ENCODE peak calls at places on chromosomes 7 and 10, in six cellular contexts. B is PC-3, A is kidney, M is IMR-90, J is neural progenitor cell, N is K562. W is an unnamed sample. For H3K4me1, the result is how much of the 10 kb centered on the place peaks cover.

GRCh38 chr7:107501593-107501992 is 31.7 kb downstream of the GPR22 start:
- DNase-seq in B (peak), A (no peak), M (peak), J (peak), N (peak), W (peak)

GRCh38 chr10:79344502-79345195 is 2.6 kb upstream of the PPIF start:
- DNase-seq in B (no peak), A (no peak), M (no peak), J (no peak), N (no peak), W (no peak)

GRCh38 chr10:103718247-103718620 is 137.1 kb downstream of the SH3PXD2A start:
- DNase-seq in B (no peak), A (no peak), M (no peak), J (no peak), N (no peak), W (no peak)

GRCh38 chr10:81688459-81688858 is 186.5 kb upstream of the NRG3 start:
- DNase-seq in B (no peak), A (no peak), M (no peak), J (no peak), N (no peak), W (no peak)

GRCh38 chr7:122675011-122675410 is 23.9 kb downstream of the RNF133 start:
- DNase-seq in B (peak), A (no peak), M (no peak), J (no peak), N (no peak), W (no peak)

GRCh38 chr10:103803941-103804340 is 51.4 kb downstream of the SH3PXD2A start:
- DNase-seq in B (peak), A (no peak), M (no peak), J (no peak), N (no peak), W (no peak)

GRCh38 chr10:9228770-9229169 is 1174.3 kb downstream of the GATA3 start:
- DNase-seq in B (peak), A (no peak), M (peak), J (no peak), N (no peak), W (no peak)

GRCh38 chr10:91410638-91411367 is 659 bp downstream of the HECTD2 start:
- DNase-seq in B (peak), A (no peak), M (peak), J (peak), N (peak), W (peak)

GRCh38 chr7:31318308-31318707 is 22.2 kb downstream of the NEUROD6 start:
- DNase-seq in B (no peak), A (no peak), M (no peak), J (no peak), N (no peak), W (no peak)

GRCh38 chr10:30434273-30435067 is 486 bp downstream of the MAP3K8 start:
- DNase-seq in B (peak), A (peak), M (peak), J (peak), N (peak), W (peak)

GRCh38 chr7:66804001-66804400 is 63.5 kb downstream of the RABGEF1 start:
- DNase-seq in B (no peak), A (no peak), M (no peak), J (no peak), N (no peak), W (no peak)

GRCh38 chr10:69801434-69802315 is at the start of gene COL13A1:
- DNase-seq in B (peak), A (peak), M (peak), J (peak), N (peak), W (peak)

GRCh38 chr7:13839063-13839462 is 150.4 kb downstream of the ETV1 start:
- DNase-seq in B (peak), A (no peak), M (no peak), J (no peak), N (no peak), W (no peak)

GRCh38 chr10:119723624-119724023 is 2.2 kb upstream of the INPP5F start:
- DNase-seq in B (no peak), A (no peak), M (no peak), J (peak), N (no peak), W (no peak)

GRCh38 chr7:28329616-28330373 is 82.5 kb upstream of the CREB5 start:
- DNase-seq in B (no peak), A (no peak), M (no peak), J (no peak), N (no peak), W (no peak)

GRCh38 chr7:156833311-156833710 is 59.7 kb downstream of the LMBR1 start:
- DNase-seq in B (no peak), A (no peak), M (no peak), J (no peak), N (no peak), W (no peak)

GRCh38 chr7:148700693-148701092 is 2.0 kb downstream of the CUL1 start:
- DNase-seq in B (peak), A (no peak), M (peak), J (peak), N (peak), W (peak)

GRCh38 chr7:21967500-21968099 is 21.9 kb upstream of the CDCA7L start:
- DNase-seq in B (no peak), A (no peak), M (no peak), J (no peak), N (no peak), W (no peak)

GRCh38 chr10:125707852-125708468 is 11.5 kb upstream of the EDRF1 start:
- DNase-seq in B (peak), A (no peak), M (peak), J (no peak), N (no peak), W (no peak)

DNA sequence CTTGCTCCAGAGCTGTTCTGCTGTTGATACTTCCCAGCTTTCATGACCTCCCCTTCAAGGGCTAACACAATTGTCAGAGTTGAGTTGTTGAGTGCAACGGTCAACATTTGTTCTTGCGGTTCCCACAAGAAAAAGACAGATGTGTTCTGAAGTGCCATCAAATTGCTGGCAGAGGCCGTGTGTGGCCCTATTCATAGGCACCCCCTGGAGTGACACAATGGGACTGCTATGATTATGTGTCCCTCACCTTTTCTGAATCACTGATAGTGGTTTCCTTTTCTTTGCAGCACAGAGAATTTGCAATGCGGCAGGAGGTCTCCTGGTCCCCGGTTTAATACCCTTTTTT is 5.8 kb upstream of the IGFBP1 start:
- DNase-seq in B (no peak), A (no peak), M (no peak), J (no peak), N (no peak), W (no peak)
- H3K4me1 ChIP-seq in B (under half), A (under half), M (under half), J (under half), N (under half), W (under half)

DNA sequence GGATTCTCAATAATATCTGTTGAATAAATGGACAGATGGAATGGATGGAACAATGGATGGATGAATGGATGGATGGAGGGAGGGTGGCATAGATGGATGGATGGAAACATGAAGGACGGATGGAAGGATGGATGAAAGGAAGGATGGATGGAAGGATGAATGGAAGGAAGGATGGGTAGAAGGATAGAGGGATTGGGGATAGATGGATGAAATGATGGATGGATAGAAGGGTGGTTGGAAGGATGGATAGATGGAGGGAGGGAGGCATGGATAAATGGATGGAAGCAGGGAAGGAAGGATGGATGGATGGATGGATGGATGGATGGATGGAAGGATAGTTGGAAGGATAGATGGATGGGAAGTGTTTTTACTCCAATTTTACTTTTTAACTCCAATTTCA is 35.4 kb downstream of the AKR1B15 start:
- DNase-seq in B (no peak), A (no peak), M (no peak), J (no peak), N (no peak), W (no peak)
- TF ChIP-seq CTCF in B (no peak), A (no peak), M (no peak), J (no peak), N (no peak), W (no peak)

DNA sequence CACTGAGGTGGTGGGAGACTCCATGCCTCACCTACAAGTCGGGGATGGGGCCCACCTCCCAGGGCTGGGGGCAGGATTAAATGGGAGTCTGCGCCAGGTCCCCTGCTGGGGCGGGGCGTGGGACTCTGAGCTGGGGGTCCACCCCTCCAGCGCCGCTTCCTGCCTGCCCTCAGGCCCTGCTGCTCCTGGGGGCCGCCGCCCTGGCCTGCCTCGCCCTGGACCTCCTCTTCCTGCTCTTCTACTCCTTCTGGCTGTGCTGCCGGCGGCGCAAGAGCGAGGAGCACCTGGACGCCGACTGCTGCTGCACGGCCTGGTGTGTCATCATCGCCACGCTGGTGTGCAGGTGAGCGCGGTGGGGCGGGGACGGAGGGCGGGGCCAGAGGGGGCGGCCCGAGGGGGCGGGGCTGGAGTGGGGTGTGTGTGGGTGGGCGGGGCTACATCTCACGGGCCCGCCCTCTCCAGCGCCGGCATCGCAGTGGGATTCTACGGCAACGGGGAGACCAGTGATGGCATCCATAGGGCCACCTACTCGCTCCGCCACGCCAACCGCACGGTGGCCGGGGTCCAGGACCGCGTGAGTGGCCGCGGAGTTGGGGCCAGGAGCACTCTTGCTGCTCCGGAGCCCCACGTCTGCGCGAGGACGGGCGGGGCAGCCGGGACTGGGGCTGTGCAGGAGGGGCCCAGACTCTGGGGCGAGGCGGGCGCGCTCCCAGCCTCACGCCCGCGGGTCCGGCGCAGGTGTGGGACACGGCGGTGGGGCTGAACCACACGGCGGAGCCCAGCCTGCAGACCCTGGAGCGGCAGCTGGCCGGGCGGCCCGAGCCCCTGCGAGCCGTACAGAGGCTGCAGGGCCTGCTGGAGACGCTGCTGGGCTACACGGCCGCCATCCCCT is 15.1 kb downstream of the TTYH3 start:
- DNase-seq in B (no peak), A (peak), M (no peak), J (peak), N (peak), W (no peak)
- H3K9ac ChIP-seq in B (no peak), A (no peak), M (no peak), J (no peak), N (peak), W (no peak)

GRCh38 chr7:100446040-100446439 is 9.7 kb upstream of the PPP1R35 start:
- DNase-seq in B (no peak), A (peak), M (peak), J (no peak), N (no peak), W (no peak)

GRCh38 chr7:100444311-100445278 is 8.3 kb upstream of the PPP1R35 start:
- DNase-seq in B (no peak), A (peak), M (peak), J (no peak), N (peak), W (no peak)

GRCh38 chr7:100452513-100452912 is 11.5 kb downstream of the SPACDR start:
- DNase-seq in B (no peak), A (no peak), M (no peak), J (no peak), N (no peak), W (no peak)

GRCh38 chr7:100449190-100449795 is 13.0 kb upstream of the PPP1R35 start:
- DNase-seq in B (no peak), A (no peak), M (no peak), J (no peak), N (no peak), W (no peak)
- H3K4me1 ChIP-seq in B (under half), A (under half), M (under half), J (under half), N (under half), W (under half)

DNA sequence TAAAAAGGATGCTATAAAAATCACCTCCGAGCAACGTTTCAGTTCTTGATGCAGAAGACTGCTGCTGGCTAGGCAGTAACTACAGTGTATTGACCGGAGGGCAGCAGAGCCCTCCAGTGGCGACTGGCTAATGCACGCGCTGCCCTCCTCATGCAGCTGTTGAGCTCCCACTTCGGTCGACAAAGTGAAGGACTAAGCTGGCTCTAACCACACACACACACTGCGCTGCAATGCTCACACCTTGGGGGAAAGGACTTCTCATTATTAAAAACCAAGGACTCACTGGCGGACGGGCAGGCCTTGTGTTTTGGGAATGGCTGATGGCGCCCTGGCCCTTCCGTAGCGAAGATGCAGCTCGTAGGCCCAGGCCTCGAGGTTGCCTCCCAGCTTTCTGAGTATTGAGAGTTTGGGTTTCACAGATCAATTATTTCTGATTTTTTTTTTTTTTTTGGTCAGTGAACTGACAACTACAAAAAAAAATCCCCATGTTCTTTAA is 120.9 kb upstream of the DIP2C start:
- DNase-seq in B (no peak), A (no peak), M (peak), J (peak), N (no peak), W (no peak)
- TF ChIP-seq CTCF in B (no peak), A (peak), M (peak), J (peak), N (peak), W (no peak)

GRCh38 chr7:84469034-84469433 is 274.4 kb upstream of the SEMA3A start:
- DNase-seq in B (no peak), A (no peak), M (peak), J (no peak), N (no peak), W (no peak)
- H3K9ac ChIP-seq in B (no peak), A (no peak), M (no peak), J (no peak), N (no peak), W (no peak)

GRCh38 chr7:73577627-73578341 is 595 bp downstream of the TBL2 start:
- DNase-seq in B (peak), A (peak), M (no peak), J (no peak), N (no peak), W (peak)
- H3K4me1 ChIP-seq in B (under half), A (under half), M (under half), J (under half), N (under half), W (under half)

DNA sequence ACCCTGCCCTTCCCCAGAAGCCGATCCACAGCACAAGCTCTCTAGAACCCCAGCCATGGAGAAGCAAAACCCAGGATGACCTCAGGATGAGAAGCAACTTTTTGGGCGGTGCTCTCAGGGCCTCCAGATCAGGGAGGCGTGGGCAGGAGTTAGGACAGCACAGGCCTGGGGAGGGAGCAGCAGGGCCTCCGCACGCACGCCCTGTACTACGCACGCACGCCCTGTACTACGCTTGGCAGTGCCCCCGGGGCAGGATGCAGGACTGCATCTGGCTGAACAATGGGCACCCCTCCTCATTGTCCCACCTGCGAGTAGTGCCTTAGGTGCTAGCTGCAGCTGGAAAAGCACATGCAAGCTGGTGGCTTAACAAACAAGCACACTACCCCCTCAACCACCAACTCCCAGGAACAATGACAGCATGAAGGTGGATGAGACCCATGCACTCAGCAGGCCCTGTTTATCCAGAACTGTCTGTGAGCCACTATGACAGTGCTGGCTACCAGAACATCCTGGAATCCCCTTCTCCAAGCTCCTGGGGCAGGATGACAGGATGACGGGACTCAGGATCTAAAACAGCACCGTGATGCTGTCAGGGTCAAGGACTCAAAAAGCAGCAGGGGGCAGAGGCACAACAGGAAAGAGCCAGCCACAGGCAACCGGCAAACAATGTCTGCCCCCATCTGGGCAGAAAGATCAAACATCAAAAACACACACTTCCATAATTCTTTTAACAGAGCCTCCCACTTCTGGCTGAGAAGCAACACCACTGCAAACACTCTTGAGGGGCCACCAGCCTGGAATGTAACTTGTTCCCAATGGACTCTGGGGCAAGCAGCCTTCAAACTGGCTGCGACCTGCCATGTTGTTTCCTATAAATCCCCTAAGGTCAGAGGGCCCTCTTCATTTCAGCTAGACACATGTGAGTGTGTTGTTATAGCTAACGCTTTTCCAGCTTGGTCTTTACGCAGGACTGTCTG is 11.7 kb downstream of the PODXL start:
- DNase-seq in B (peak), A (peak), M (peak), J (no peak), N (peak), W (no peak)
- TF ChIP-seq CTCF in B (peak), A (no peak), M (peak), J (no peak), N (peak), W (no peak)

GRCh38 chr10:133100186-133100585 is 12.5 kb downstream of the ADGRA1 start:
- DNase-seq in B (no peak), A (no peak), M (no peak), J (no peak), N (no peak), W (no peak)

GRCh38 chr10:133098426-133099124 is 10.9 kb downstream of the ADGRA1 start:
- DNase-seq in B (no peak), A (no peak), M (no peak), J (no peak), N (peak), W (no peak)

GRCh38 chr10:133099571-133099970 is 11.8 kb downstream of the ADGRA1 start:
- DNase-seq in B (no peak), A (no peak), M (no peak), J (no peak), N (no peak), W (no peak)

GRCh38 chr10:133102415-133103095 is 14.8 kb downstream of the ADGRA1 start:
- DNase-seq in B (no peak), A (peak), M (no peak), J (no peak), N (no peak), W (no peak)

DNA sequence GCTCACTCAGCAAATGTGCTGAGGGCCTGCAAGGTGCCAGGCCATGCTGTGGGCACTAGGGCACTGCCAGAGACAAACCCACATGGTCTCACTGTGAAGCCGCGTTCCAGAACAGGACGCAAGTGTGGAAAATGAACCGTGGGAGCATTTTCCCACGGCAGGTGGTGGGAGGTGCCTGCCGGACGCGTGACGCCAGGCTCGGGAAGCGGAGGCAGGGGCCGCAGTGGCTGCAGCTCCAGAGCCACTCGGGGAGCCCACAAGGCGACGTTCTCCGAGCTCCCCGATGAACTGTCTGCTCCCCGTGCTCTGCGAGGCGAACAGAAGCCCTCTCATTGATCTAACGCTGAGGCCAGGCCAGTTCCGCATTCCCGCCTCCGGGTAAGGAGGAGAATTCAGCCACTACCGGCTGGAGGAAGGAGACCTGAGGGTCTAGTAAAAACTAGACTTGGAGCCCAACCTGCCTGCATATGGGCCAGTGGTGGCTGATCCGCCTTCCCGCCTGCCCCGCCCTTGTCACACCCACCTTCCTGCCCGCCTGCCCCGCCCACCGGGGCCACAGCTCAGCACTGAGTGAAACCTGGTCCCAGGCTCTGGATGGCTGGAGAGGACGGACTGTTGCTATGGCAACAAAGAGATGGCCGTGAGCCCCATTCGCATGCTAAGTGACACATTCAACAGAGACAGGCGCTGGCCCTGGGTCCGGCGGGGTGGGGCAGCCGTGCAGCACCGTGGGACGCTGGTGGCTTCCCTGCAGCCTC is 13.2 kb downstream of the ADGRA1 start:
- DNase-seq in B (no peak), A (no peak), M (no peak), J (peak), N (peak), W (peak)
- H3K9ac ChIP-seq in B (no peak), A (no peak), M (no peak), J (no peak), N (no peak), W (no peak)

GRCh38 chr7:5350174-5350463 is 67.4 kb downstream of the SLC29A4 start:
- DNase-seq in B (no peak), A (no peak), M (no peak), J (no peak), N (no peak), W (no peak)
- H3K4me1 ChIP-seq in B (under half), A (under half), M (under half), J (under half), N (under half), W (under half)